ENCODE peak calls at places on chromosomes 16 and 17, in ten cellular contexts. A is heart right ventricle; S is CD4-positive, alpha-beta T cell; X is C1 segment of cervical spinal cord; W is HCEC 1CT; P is esophagus squamous epithelium; N is IMR-90; O is NCI-H146; M is GM13977; Y is NCI-H2081. D is an unnamed sample.

GRCh38 chr16:68645494-68646388 is 631 bp downstream of the CDH3 start:
- DNase-seq in S (no peak), M (no peak), Y (no peak), O (peak), A (no peak), P (no peak), W (no peak), N (no peak), X (no peak), D (peak)

GRCh38 chr16:29011112-29011511 is 26.3 kb downstream of the LAT start:
- DNase-seq in A (no peak), M (no peak), Y (no peak), W (no peak), P (no peak), X (no peak), S (no peak), O (no peak), N (no peak), D (no peak)

GRCh38 chr16:61057635-61058034 is 978.6 kb downstream of the CDH8 start:
- DNase-seq in N (no peak), M (no peak), S (no peak), P (no peak), W (no peak), X (no peak), Y (no peak), A (no peak), O (no peak), D (no peak)

GRCh38 chr16:34078697-34079096 is 619.3 kb downstream of the TP53TG3F start:
- DNase-seq in W (no peak), X (no peak), N (peak), O (no peak), S (no peak), P (no peak), Y (no peak), A (no peak), M (no peak), D (no peak)

GRCh38 chr17:83194189-83194565 is 114.8 kb downstream of the METRNL start:
- DNase-seq in S (no peak), M (no peak), W (no peak), Y (no peak), N (no peak), O (no peak), P (no peak), A (no peak), X (no peak), D (no peak)

GRCh38 chr17:49388290-49388640 is 26.2 kb upstream of the ZNF652 start:
- DNase-seq in N (no peak), P (no peak), A (no peak), S (no peak), Y (no peak), M (no peak), W (no peak), O (no peak), X (no peak), D (no peak)

GRCh38 chr17:15279011-15279477 is 13.9 kb upstream of the PMP22 start:
- DNase-seq in A (no peak), P (no peak), Y (no peak), N (peak), M (no peak), S (no peak), X (no peak), O (no peak), W (peak), D (no peak)

GRCh38 chr16:50497592-50497991 is 50.6 kb upstream of the NKD1 start:
- DNase-seq in N (peak), Y (no peak), P (no peak), O (no peak), M (no peak), W (peak), S (no peak), A (no peak), X (no peak), D (no peak)

GRCh38 chr16:85523602-85524364 is 89.3 kb upstream of the GSE1 start:
- DNase-seq in S (no peak), Y (peak), M (no peak), W (no peak), A (peak), N (peak), X (no peak), P (no peak), O (peak), D (peak)

GRCh38 chr16:27444015-27444414 is 42.0 kb downstream of the IL21R start:
- DNase-seq in X (no peak), P (no peak), S (no peak), W (no peak), N (peak), A (no peak), M (no peak), Y (no peak), O (no peak), D (no peak)

GRCh38 chr16:58661199-58661830 is 23.3 kb downstream of the SLC38A7 start:
- DNase-seq in P (no peak), A (peak), N (peak), O (peak), S (no peak), M (peak), W (peak), X (peak), Y (peak), D (peak)